ENCODE peak calls at places on chromosomes 1 and 21, in five cellular contexts. K is neural crest cell; J is stimulated activated CD8-positive, alpha-beta memory T cell treated with anti-CD3 and anti-CD28 coated beads, Interleukin-12 subunit alpha, Interleukin-12 subunit beta, amount 100 ng/mL, for 4 hours; Z is stimulated activated CD4-positive, alpha-beta T cell treated with anti-CD3 and anti-CD28 coated beads, TNF-alpha, amount 100 ng/mL, for 24 hours; S is heart right ventricle. M is an unnamed sample.

GRCh38 chr21:42199488-42200463 is 19.2 kb upstream of the ABCG1 start:
- DNase-seq in J (no peak), Z (no peak), K (no peak), S (no peak), M (no peak)

GRCh38 chr1:59025898-59026426 is 242.1 kb upstream of the JUN start:
- DNase-seq in J (no peak), S (no peak), K (no peak), Z (no peak), M (no peak)

GRCh38 chr1:84720275-84720780 is 30.1 kb upstream of the SSX2IP start:
- DNase-seq in J (no peak), S (no peak), K (no peak), Z (no peak), M (no peak)

GRCh38 chr1:5480906-5481305 is 511.3 kb downstream of the NPHP4 start:
- DNase-seq in J (no peak), K (no peak), Z (no peak), S (no peak), M (no peak)

GRCh38 chr1:31669786-31670582 is 25.3 kb upstream of the PEF1 start:
- DNase-seq in S (peak), K (no peak), J (no peak), Z (no peak), M (no peak)

GRCh38 chr1:85334962-85335361 is 58.5 kb upstream of the BCL10 start:
- DNase-seq in Z (no peak), S (no peak), K (no peak), J (no peak), M (no peak)

GRCh38 chr1:99441234-99442095 is 177.2 kb downstream of the PLPPR4 start:
- DNase-seq in Z (no peak), K (no peak), S (no peak), J (no peak), M (no peak)

GRCh38 chr1:87146986-87147385 is 181.7 kb upstream of the LMO4 start:
- DNase-seq in J (no peak), Z (no peak), S (no peak), K (no peak), M (no peak)

GRCh38 chr1:53593758-53594380 is 134.7 kb downstream of the DMRTB1 start:
- DNase-seq in Z (no peak), K (peak), J (no peak), S (no peak), M (peak)